ENCODE peak calls at places on chromosome 11, in six cellular contexts. D is A673, N is astrocyte, P is hepatocyte, U is GM23338, G is neural progenitor cell. Y is an unnamed sample.

GRCh38 chr11:75135021-75135650 is 15.8 kb upstream of the SLCO2B1 start:
- DNase-seq in D (no peak), N (no peak), P (no peak), U (no peak), G (no peak), Y (no peak)

GRCh38 chr11:75583710-75584658 is 21.9 kb downstream of the SERPINH1 start:
- DNase-seq in D (peak; percentile 84), N (peak; percentile 76), P (peak; percentile 82), U (peak; percentile 82), G (peak; percentile 86), Y (peak; percentile 54)

GRCh38 chr11:106014035-106014434 is 8.0 kb downstream of the MSANTD4 start:
- DNase-seq in D (no peak), N (no peak), P (no peak), U (no peak), G (no peak), Y (no peak)

GRCh38 chr11:19734171-19734570 is 21.5 kb downstream of the NAV2 start:
- DNase-seq in D (no peak), N (no peak), P (no peak), U (no peak), G (no peak), Y (no peak)

GRCh38 chr11:67277231-67277961 is 11.1 kb downstream of the GRK2 start:
- DNase-seq in D (peak; percentile 99), N (no peak), P (no peak), U (peak; percentile 82), G (peak; percentile 70), Y (peak; percentile 99)

GRCh38 chr11:16242806-16243205 is 113.5 kb downstream of the SOX6 start:
- DNase-seq in D (no peak), N (no peak), P (no peak), U (no peak), G (no peak), Y (no peak)

GRCh38 chr11:75813622-75814039 is 1.4 kb upstream of the UVRAG start:
- DNase-seq in D (no peak), N (peak; percentile 23), P (no peak), U (no peak), G (no peak), Y (no peak)

GRCh38 chr11:130122141-130122575 is 37.4 kb upstream of the ST14 start:
- DNase-seq in D (no peak), N (no peak), P (no peak), U (no peak), G (no peak), Y (no peak)

GRCh38 chr11:62497132-62497915 is 49.3 kb downstream of the AHNAK start:
- DNase-seq in D (peak; percentile 81), N (peak; percentile 75), P (peak; percentile 55), U (peak; percentile 78), G (peak; percentile 74), Y (peak; percentile 19)

GRCh38 chr11:86184728-86185127 is 59.8 kb upstream of the EED start:
- DNase-seq in D (no peak), N (no peak), P (no peak), U (no peak), G (no peak), Y (no peak)

GRCh38 chr11:133903056-133903455 is 53.7 kb downstream of the IGSF9B start:
- DNase-seq in D (no peak), N (no peak), P (no peak), U (no peak), G (no peak), Y (no peak)

GRCh38 chr11:107565219-107565937 is at the start of gene ALKBH8:
- DNase-seq in D (peak; percentile 89), N (peak; percentile 47), P (peak; percentile 83), U (peak; percentile 87), G (peak; percentile 77), Y (peak; percentile 83)

GRCh38 chr11:118606157-118606843 is 1.1 kb upstream of the PHLDB1 start:
- DNase-seq in D (no peak), N (no peak), P (no peak), U (peak; percentile 46), G (peak; percentile 52), Y (no peak)
- TF ChIP-seq EZH2 in D (no peak), N (no peak), P (no peak), U (no peak), G (no peak), Y (no peak)

GRCh38 chr11:15035283-15035682 is 38.1 kb upstream of the CALCB start:
- DNase-seq in D (peak; percentile 23), N (no peak), P (no peak), U (peak; percentile 76), G (peak; percentile 45), Y (no peak)

GRCh38 chr11:15034687-15035267 is 38.6 kb upstream of the CALCB start:
- DNase-seq in D (no peak), N (no peak), P (no peak), U (no peak), G (no peak), Y (no peak)

GRCh38 chr11:15038963-15039362 is 34.4 kb upstream of the CALCB start:
- DNase-seq in D (peak; percentile 23), N (no peak), P (no peak), U (peak; percentile 30), G (peak; percentile 23), Y (no peak)
- TF ChIP-seq CTCF in D (peak; percentile 40), N (no peak), P (peak; percentile 3), U (peak; percentile 41), G (peak; percentile 29), Y (peak; percentile 19)

DNA sequence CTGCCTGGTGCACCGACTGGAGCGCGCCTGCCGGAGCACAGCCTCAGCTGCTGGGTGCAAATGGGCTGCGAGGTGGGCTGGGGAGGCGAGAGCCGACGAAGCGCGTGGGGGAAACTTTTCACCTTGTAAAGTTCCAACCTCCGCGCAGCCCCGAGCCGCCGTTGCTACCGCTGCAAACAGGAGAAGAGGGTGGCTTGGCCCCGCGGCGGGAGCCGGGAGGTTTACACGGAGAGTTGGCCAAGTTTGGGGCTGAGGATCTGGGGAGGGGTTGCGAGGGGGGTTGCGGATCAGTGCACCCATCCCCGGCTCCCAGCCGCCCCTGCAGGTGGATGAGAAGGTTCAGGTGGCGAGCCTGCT is 566 bp downstream of the FAT3 start:
- DNase-seq in D (peak; percentile 33), N (no peak), P (peak; percentile 17), U (peak; percentile 52), G (peak; percentile 51), Y (no peak)
- TF ChIP-seq EZH2 in D (no peak), N (no peak), P (no peak), U (peak; percentile 29), G (no peak), Y (no peak)

GRCh38 chr11:65964906-65965305 is 3.4 kb downstream of the SART1 start:
- DNase-seq in D (no peak), N (no peak), P (no peak), U (no peak), G (no peak), Y (no peak)

GRCh38 chr11:65965986-65966762 is 4.6 kb downstream of the SART1 start:
- DNase-seq in D (no peak), N (no peak), P (no peak), U (no peak), G (no peak), Y (no peak)

GRCh38 chr11:65967329-65967934 is 5.9 kb downstream of the SART1 start:
- DNase-seq in D (no peak), N (no peak), P (no peak), U (no peak), G (no peak), Y (no peak)

GRCh38 chr11:65972116-65972515 is 10.6 kb downstream of the SART1 start:
- DNase-seq in D (no peak), N (no peak), P (no peak), U (no peak), G (no peak), Y (no peak)

GRCh38 chr11:65968600-65969482 is 7.3 kb downstream of the SART1 start:
- DNase-seq in D (no peak), N (no peak), P (no peak), U (no peak), G (no peak), Y (no peak)
- TF ChIP-seq CTCF in D (no peak), N (no peak), P (no peak), U (no peak), G (no peak), Y (no peak)

GRCh38 chr11:31796523-31797226 is 14.4 kb downstream of the PAX6 start:
- DNase-seq in D (no peak), N (no peak), P (no peak), U (peak; percentile 51), G (peak; percentile 53), Y (no peak)
- TF ChIP-seq EZH2 in D (no peak), N (no peak), P (no peak), U (peak; percentile 17), G (no peak), Y (no peak)

GRCh38 chr11:89625171-89625570 is 84.9 kb upstream of the TRIM77 start:
- DNase-seq in D (peak; percentile 18), N (no peak), P (no peak), U (no peak), G (no peak), Y (no peak)
- TF ChIP-seq CTCF in D (peak; percentile 60), N (peak; percentile 6), P (no peak), U (peak; percentile 41), G (peak; percentile 50), Y (no peak)

GRCh38 chr11:111819161-111820058 is 52.0 kb downstream of the ALG9 start:
- DNase-seq in D (peak; percentile 71), N (peak; percentile 50), P (peak; percentile 34), U (no peak), G (no peak), Y (no peak)
- TF ChIP-seq EZH2 in D (no peak), N (no peak), P (no peak), U (no peak), G (no peak), Y (no peak)

DNA sequence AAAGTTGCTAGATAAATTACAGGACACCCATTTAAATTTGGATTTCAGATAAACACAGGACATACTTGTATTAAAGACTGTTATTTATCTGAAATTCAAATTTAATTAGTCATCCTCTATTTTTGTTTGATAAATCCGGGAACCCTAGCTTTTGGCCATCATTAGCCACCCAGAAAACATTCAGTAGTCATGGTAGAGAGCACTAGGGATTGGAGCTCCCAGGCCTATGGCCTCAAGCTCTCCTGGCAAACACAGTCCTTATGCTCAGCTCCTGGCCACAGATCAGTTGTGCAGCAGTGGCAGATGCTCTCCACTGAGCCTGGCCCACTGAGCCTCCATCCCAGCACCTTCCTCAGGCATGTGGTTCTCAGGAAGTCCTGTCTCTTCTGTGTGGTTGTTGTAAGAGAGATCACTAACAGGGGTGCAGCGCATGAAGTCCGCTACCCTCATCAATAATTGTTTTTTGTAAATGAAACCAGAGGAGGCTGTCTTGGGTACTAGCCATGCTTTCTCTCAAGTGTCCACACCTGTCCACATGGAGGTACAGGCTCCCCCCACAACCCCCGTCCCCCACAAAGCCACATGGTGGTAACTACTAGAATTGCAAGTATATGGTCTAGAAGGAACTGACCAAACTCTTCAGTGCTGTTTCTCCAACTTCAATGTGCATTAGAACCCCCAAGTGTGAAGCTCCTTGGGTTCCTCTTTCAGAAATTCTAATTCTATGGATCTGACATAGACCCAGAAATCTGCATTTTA is 1.1 kb upstream of the IRAG1 start:
- DNase-seq in D (no peak), N (peak; percentile 62), P (no peak), U (no peak), G (no peak), Y (no peak)
- TF ChIP-seq CTCF in D (no peak), N (no peak), P (no peak), U (no peak), G (no peak), Y (no peak)

Y was measured in DND-41.